ENCODE peak calls at places on chromosomes 12 and 14, in five cellular contexts. L is HCT116, T is SK-N-SH, K is GM23338, G is GM12878. D is an unnamed sample.

GRCh38 chr14:59028476-59029202 is 159.8 kb upstream of the DAAM1 start:
- DNase-seq in T (peak), L (peak), G (peak), K (peak), D (peak)

GRCh38 chr14:49935526-49935925 is 42.6 kb downstream of the ARF6 start:
- DNase-seq in G (no peak), K (no peak), L (no peak), T (no peak), D (no peak)

GRCh38 chr12:65891987-65892481 is 67.8 kb downstream of the HMGA2 start:
- DNase-seq in G (no peak), K (no peak), T (no peak), L (peak), D (no peak)

GRCh38 chr14:76829016-76829365 is 2.8 kb downstream of the LRRC74A start:
- DNase-seq in L (no peak), T (no peak), G (no peak), K (no peak), D (no peak)

GRCh38 chr12:96208801-96209534 is 14.8 kb downstream of the ELK3 start:
- DNase-seq in G (no peak), T (no peak), L (no peak), K (no peak), D (peak)

GRCh38 chr12:65667932-65668331 is 156.4 kb upstream of the HMGA2 start:
- DNase-seq in L (no peak), K (no peak), G (no peak), T (no peak), D (no peak)

GRCh38 chr12:85835810-85836715 is at the start of gene RASSF9:
- DNase-seq in T (no peak), L (no peak), G (no peak), K (peak), D (no peak)

GRCh38 chr14:95034806-95035205 is 122.5 kb downstream of the DICER1 start:
- DNase-seq in T (no peak), L (no peak), G (no peak), K (no peak), D (no peak)

GRCh38 chr12:818733-819132 is 66.4 kb downstream of the WNK1 start:
- DNase-seq in K (no peak), G (no peak), T (no peak), L (no peak), D (no peak)

GRCh38 chr12:1205512-1206060 is 214.6 kb downstream of the ERC1 start:
- DNase-seq in K (no peak), G (no peak), T (no peak), L (no peak), D (no peak)

GRCh38 chr14:102949062-102949800 is 26.8 kb downstream of the AMN start:
- DNase-seq in L (no peak), T (no peak), G (no peak), K (no peak), D (peak)

GRCh38 chr12:57149309-57149900 is 2.0 kb upstream of the LRP1-AS start:
- DNase-seq in L (no peak), G (no peak), T (no peak), K (no peak), D (no peak)

GRCh38 chr14:52111583-52111982 is 42.7 kb upstream of the NID2 start:
- DNase-seq in L (peak), K (no peak), T (no peak), G (no peak), D (no peak)

DNA sequence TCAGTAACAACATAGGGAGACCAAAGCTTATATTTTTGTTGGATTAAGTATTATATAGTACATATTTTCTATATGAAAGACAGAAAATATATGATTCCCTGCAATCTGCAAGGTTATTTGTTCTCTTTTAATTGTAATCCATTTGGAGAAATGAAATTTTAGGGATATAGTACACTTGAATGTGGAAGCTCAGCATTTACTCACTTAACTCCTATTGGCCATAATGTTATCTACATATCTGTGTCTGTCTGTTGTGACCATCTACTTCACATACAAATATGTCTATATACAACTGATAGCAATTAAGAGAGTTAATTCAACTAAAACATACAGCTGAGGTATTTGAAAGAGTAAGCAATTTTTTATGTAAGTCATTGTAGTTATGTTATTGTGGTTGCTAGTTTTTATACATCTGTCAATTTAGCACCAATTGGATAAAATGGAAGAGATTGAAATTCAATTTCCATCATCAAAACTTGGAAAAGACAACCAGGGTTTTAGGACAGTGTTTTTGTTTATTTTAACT is 12.9 kb downstream of the FOXG1 start:
- DNase-seq in T (no peak), K (no peak), G (no peak), L (no peak), D (no peak)
- TF ChIP-seq REST in T (no peak), K (no peak), G (no peak), L (no peak), D (no peak)

DNA sequence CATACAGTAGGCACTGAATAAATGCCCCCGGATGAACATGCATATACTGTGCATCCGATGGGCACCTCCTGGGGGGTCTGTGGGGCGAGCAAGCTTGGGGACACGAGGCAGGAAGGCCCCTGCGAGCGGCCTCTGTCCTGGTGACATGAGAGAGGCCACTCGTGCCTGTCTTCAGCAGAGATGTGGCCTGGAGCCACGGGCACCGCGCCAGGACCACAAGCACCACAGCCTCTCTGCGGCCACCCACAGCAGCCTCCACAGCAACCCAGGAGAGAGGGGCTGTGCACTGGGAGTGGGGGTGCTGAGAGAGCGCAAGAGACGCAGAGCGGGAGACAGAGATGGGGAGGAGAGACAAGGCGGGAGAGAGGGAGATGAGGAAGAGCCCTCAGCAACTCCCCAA is 118.5 kb downstream of the RFLNA start:
- DNase-seq in G (no peak), T (peak), K (no peak), L (no peak), D (no peak)
- TF ChIP-seq POLR2AphosphoS5 in G (no peak), T (no peak), K (no peak), L (no peak), D (no peak)

DNA sequence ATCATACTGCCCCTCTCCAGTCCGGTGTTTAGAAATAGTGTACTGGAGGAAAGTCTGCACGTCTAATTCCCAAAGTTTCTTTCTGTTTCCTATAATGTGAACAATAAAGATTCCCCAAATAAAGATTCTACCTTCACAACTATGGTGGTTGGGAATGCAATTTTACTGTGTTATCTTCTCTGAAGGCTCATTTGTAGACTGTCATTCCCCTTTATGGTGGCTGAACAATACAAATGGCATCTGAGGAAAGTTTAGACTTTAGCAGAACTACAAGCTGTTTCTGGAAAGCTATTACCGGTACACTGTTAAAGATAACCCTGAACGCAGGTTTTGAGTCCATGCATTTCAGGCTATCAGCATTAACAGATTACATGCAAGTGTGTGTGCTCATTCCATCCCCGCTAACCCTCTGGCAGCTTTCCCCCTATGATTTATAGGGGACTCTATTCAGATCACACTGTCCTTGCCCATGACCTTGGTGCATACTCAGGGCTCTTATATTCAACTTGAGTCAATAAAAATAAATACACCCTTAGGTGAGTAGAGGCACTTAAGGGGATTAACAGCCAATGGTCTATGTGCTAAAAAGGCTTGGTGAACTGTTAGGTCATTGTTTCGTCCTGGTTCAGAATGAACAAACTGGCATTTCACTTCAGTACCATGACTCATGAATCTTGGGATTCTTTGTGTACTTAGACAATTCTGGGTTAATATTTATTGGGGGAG is 60.7 kb upstream of the PYGL start:
- DNase-seq in K (no peak), T (no peak), L (no peak), G (no peak), D (no peak)
- TF ChIP-seq REST in K (no peak), T (no peak), L (no peak), G (no peak), D (no peak)

DNA sequence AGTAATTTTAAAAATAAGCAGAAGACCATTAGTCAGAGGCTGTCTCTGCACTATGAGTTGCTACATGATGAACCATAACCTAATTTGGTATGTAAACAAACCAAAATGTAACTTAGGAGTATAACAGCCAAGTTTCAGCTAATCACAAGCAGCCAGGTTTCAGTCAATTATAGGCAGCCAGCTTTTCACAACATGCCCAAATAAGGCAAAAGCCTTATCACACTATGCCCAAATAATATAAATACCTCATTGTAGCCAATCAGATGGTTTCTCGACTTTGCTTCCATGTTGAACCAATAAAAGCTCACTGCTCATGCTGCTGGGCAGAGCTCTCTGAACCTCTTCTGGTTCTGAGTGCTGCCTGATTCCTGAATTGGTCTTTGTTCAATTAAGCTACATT is 38.6 kb downstream of the GARIN6 start:
- DNase-seq in K (no peak), L (no peak), G (no peak), T (no peak), D (no peak)
- TF ChIP-seq POLR2AphosphoS5 in K (no peak), L (no peak), G (no peak), T (no peak), D (no peak)

DNA sequence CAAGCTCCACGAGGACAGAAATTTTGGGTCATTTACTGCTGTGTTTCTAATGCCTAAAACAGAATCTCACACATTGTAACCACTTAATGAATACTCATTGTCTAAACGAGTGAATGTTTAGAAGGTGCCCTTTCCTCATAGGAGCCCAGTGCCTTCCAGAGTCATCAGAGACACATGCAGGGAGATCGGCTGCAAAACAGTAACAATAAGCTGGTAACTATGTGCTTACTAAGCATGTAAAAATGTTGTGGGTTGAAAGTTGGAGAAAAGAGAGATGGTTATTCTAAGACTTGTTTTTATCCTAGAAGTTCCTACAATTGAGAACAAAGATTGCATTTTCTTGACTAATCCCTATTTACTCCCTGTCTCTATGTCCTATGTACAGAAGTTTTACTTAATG is 7.4 kb downstream of the TESPA1 start:
- DNase-seq in L (no peak), G (no peak), K (no peak), T (no peak), D (no peak)
- TF ChIP-seq REST in L (no peak), G (no peak), K (no peak), T (no peak), D (no peak)